ENCODE peak calls at places on chromosomes 4 and X, in five cellular contexts. H is body of pancreas, N is brain microvascular endothelial cell, I is tibial artery, K is uterus. X is an unnamed sample.

GRCh38 chrX:129932792-129933321 is 26.9 kb downstream of the UTP14A start:
- DNase-seq in H (peak; percentile 17), N (no peak), I (peak; percentile 69), K (no peak), X (peak; percentile 59)

GRCh38 chr4:69536980-69537379 is 41.3 kb upstream of the UGT2B4 start:
- DNase-seq in H (no peak), N (no peak), I (no peak), K (no peak), X (no peak)

GRCh38 chrX:124347242-124347641 is 879 bp downstream of the SH2D1A start:
- DNase-seq in H (no peak), N (no peak), I (no peak), K (no peak), X (no peak)

GRCh38 chrX:100731441-100732281 is at the start of gene SYTL4:
- DNase-seq in H (peak; percentile 36), N (no peak), I (peak; percentile 60), K (peak; percentile 63), X (peak; percentile 35)

GRCh38 chr4:152243890-152244595 is 291.8 kb downstream of the FBXW7 start:
- DNase-seq in H (no peak), N (peak; percentile 24), I (peak; percentile 69), K (peak; percentile 60), X (no peak)

GRCh38 chrX:154602766-154603437 is 16.2 kb downstream of the CTAG1B start:
- DNase-seq in H (no peak), N (no peak), I (no peak), K (no peak), X (no peak)

GRCh38 chr4:5730993-5731975 is 20.3 kb downstream of the EVC start:
- DNase-seq in H (no peak), N (no peak), I (no peak), K (no peak), X (no peak)

GRCh38 chr4:178306565-178306964 is 864.3 kb upstream of the AGA start:
- DNase-seq in H (no peak), N (no peak), I (no peak), K (no peak), X (no peak)

GRCh38 chrX:101397779-101398178 is 7.0 kb downstream of the RPL36A start:
- DNase-seq in H (no peak), N (peak; percentile 56), I (no peak), K (no peak), X (no peak)

GRCh38 chr4:91630764-91631163 is 673.0 kb upstream of the GRID2 start:
- DNase-seq in H (no peak), N (no peak), I (no peak), K (no peak), X (no peak)

DNA sequence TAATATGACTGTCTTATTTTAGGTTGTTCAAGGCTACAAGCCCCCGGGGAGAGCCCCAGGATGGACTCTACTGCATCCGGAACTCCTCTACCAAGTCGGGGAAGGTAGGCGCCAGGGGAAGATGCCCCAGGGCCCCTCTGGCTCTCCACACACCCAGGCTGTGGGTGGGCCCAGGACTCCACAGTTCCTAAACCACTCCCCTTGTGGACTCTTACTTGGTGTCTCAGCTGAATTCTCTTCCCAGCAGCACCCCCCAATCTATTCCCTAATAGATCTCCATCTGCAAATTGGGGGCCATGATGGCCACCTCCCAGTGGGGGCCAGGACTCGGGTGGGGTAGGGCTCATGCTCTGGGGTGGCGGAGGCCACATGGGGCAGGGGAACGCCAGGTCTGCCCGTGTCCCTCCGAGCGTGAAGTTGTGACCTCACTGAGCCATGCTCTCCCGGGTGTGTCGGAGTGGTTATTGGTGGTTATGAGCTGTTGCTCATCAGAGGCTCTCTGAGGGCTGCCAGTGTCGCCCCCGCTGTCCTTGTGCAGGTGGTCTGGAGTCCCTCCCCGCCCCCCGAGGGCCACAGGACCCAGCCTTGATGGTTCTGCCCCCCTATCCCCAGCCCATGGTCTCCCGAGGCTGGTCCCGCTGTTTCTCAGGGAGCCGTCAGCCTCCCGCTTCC is 11.2 kb upstream of the ADD1 start:
- DNase-seq in H (peak; percentile 8), N (no peak), I (peak; percentile 37), K (peak; percentile 15), X (no peak)
- H3K36me3 ChIP-seq in H (no peaks in the 10 kb centered on the region), N (peaks cover 51% of the 10 kb centered on the region), I (peaks cover 77% of the 10 kb centered on the region), K (no peaks in the 10 kb centered on the region), X (no peaks in the 10 kb centered on the region)

GRCh38 chr4:183772361-183772760 is 113.3 kb downstream of the TRAPPC11 start:
- DNase-seq in H (no peak), N (no peak), I (no peak), K (no peak), X (no peak)

GRCh38 chr4:183770900-183771299 is 111.8 kb downstream of the TRAPPC11 start:
- DNase-seq in H (no peak), N (no peak), I (no peak), K (no peak), X (no peak)

DNA sequence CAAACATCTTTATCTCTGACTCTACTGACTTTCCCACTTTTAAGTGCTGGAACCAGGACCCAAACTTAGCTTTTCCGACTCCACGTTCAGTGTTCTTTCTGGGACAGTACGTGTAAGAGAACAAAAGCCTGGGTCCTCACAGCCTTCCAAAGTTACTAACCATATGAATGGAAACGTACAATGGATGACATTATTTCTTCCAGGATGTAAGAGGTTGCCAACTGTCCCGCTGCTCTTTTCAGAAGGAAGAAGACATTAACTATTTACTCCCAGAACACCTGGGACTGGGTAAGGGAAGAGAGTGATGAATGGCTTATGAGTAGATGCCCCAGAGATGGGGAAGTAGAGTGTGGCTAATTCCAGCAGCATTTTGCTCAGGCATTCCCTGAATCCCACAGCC is 114.7 kb downstream of the TRAPPC11 start:
- DNase-seq in H (no peak), N (no peak), I (no peak), K (no peak), X (no peak)
- H3K4me3 ChIP-seq in H (no peak overlapping the region), N (no peak overlapping the region), I (no peak overlapping the region), K (no peak overlapping the region), X (no peak overlapping the region)

DNA sequence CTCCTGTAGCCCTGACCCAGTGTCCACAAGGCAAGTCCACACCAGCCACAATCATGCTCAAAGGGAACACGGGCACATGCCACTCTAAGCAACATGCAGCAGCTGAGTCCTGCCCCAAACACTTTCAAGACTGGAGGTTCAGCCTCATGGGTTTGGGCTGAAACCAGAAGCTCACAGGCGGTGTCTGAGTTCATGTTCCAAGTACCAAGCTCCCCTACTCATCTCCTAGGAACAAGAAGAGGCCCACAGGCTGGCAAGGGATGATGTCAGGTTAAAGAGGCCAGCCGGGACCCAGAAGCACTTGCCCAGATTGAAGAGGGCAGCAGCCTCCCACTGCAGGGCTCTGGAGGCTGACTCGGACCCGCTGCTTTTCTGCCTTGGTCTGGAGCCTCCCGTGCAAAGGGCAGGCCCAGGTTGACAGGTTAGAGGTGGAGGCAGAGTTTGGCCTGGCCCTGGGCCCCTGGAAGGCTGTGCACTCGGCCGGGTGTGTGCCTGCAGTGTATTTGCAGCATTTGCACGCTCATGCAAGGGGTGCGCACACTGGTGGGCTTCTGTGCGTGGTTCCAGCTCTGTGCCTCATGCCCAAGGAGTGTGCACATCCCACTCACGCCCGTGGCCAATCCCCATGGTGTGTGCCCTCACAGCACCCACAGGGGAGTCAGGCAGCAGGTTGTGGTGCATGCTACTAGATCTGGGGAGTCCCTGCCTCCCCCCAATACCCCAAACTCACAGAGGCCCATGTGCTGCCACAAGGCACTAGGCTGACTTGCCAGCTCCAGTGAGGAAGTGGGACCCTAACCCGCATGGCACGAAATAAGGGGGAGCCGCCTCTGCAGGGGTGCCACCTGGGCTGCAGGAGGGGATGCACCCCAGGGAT is 2.4 kb downstream of the HMX1 start:
- DNase-seq in H (no peak), N (no peak), I (no peak), K (no peak), X (no peak)
- H3K27me3 ChIP-seq in H (peaks cover 33% of the 10 kb centered on the region), N (peaks cover 92% of the 10 kb centered on the region), I (no peaks in the 10 kb centered on the region), K (peaks cover 44% of the 10 kb centered on the region), X (peaks cover 91% of the 10 kb centered on the region)

GRCh38 chr4:151205722-151206121 is 71.2 kb upstream of the PRSS48 start:
- DNase-seq in H (no peak), N (no peak), I (no peak), K (no peak), X (no peak)

GRCh38 chr4:151206241-151207005 is 70.5 kb upstream of the PRSS48 start:
- DNase-seq in H (no peak), N (no peak), I (no peak), K (no peak), X (no peak)

GRCh38 chr4:151204925-151205524 is 71.9 kb upstream of the PRSS48 start:
- DNase-seq in H (no peak), N (peak; percentile 6), I (no peak), K (no peak), X (no peak)

GRCh38 chr4:151207186-151207585 is 69.8 kb upstream of the PRSS48 start:
- DNase-seq in H (no peak), N (no peak), I (no peak), K (no peak), X (no peak)

GRCh38 chr4:151207868-151208267 is 69.1 kb upstream of the PRSS48 start:
- DNase-seq in H (no peak), N (no peak), I (no peak), K (no peak), X (no peak)
- H3K36me3 ChIP-seq in H (no peaks in the 10 kb centered on the region), N (no peaks in the 10 kb centered on the region), I (peaks cover 3% of the 10 kb centered on the region), K (no peaks in the 10 kb centered on the region), X (peaks cover 7% of the 10 kb centered on the region)

GRCh38 chrX:37685452-37686347 is at the start of gene XK:
- DNase-seq in H (peak; percentile 62), N (peak; percentile 5), I (peak; percentile 76), K (peak; percentile 28), X (peak; percentile 58)
- H3K4me3 ChIP-seq in H (no peak within 1 kb of the TSS), N (peak within 1 kb of the TSS; percentile 47), I (peak within 1 kb of the TSS; percentile 58), K (peak within 1 kb of the TSS; percentile 54), X (peak within 1 kb of the TSS; percentile 56)